ENCODE peak calls at places on chromosomes 11 and 22, in nine cellular contexts. One of them, this sample, is unnamed.
A peak's percentile ranks its signal among the peaks of the same experiment; 100 is the strongest.

GRCh38 chr11:103395612-103396011 is 286.4 kb downstream of the DYNC2H1 start:
- DNase-seq in neural progenitor cell: no peak
- DNase-seq in CD8-positive, alpha-beta T cell: no peak
- DNase-seq in endothelial cell: no peak
- DNase-seq in WTC11: no peak
- DNase-seq in PC-9: no peak
- DNase-seq in AG10803: peak; percentile 75
- DNase-seq in brain microvascular endothelial cell: peak; percentile 12
- DNase-seq in cardiac fibroblast: peak; percentile 25
- DNase-seq in this sample: no peak

GRCh38 chr22:19942886-19943664 is 1.5 kb upstream of the TXNRD2 start:
- DNase-seq in endothelial cell: no peak
- DNase-seq in PC-9: no peak
- DNase-seq in cardiac fibroblast: peak; percentile 87
- DNase-seq in AG10803: peak; percentile 92
- DNase-seq in neural progenitor cell: peak; percentile 40
- DNase-seq in WTC11: no peak
- DNase-seq in CD8-positive, alpha-beta T cell: no peak
- DNase-seq in brain microvascular endothelial cell: peak; percentile 87
- DNase-seq in this sample: no peak

GRCh38 chr11:69919659-69920499 is 100.7 kb upstream of the FGF3 start:
- DNase-seq in brain microvascular endothelial cell: no peak
- DNase-seq in endothelial cell: no peak
- DNase-seq in AG10803: no peak
- DNase-seq in PC-9: no peak
- DNase-seq in WTC11: peak; percentile 5
- DNase-seq in neural progenitor cell: no peak
- DNase-seq in CD8-positive, alpha-beta T cell: no peak
- DNase-seq in cardiac fibroblast: no peak
- DNase-seq in this sample: no peak

GRCh38 chr11:128695539-128696221 is 1.8 kb downstream of the FLI1 start:
- DNase-seq in neural progenitor cell: no peak
- DNase-seq in AG10803: no peak
- DNase-seq in brain microvascular endothelial cell: no peak
- DNase-seq in CD8-positive, alpha-beta T cell: no peak
- DNase-seq in cardiac fibroblast: peak; percentile 62
- DNase-seq in WTC11: no peak
- DNase-seq in PC-9: no peak
- DNase-seq in endothelial cell: no peak
- DNase-seq in this sample: no peak

GRCh38 chr11:62665630-62666258 is 632 bp downstream of the CSKMT start:
- DNase-seq in AG10803: peak; percentile 65
- DNase-seq in PC-9: peak; percentile 42
- DNase-seq in endothelial cell: peak; percentile 52
- DNase-seq in cardiac fibroblast: peak; percentile 75
- DNase-seq in WTC11: peak; percentile 31
- DNase-seq in neural progenitor cell: peak; percentile 73
- DNase-seq in brain microvascular endothelial cell: peak; percentile 52
- DNase-seq in CD8-positive, alpha-beta T cell: peak; percentile 36
- DNase-seq in this sample: no peak

GRCh38 chr22:45757068-45757467 is 85.4 kb downstream of the ATXN10 start:
- DNase-seq in CD8-positive, alpha-beta T cell: no peak
- DNase-seq in PC-9: no peak
- DNase-seq in neural progenitor cell: peak; percentile 89
- DNase-seq in WTC11: peak; percentile 83
- DNase-seq in cardiac fibroblast: peak; percentile 69
- DNase-seq in AG10803: peak; percentile 60
- DNase-seq in endothelial cell: no peak
- DNase-seq in brain microvascular endothelial cell: no peak
- DNase-seq in this sample: no peak

GRCh38 chr11:134277176-134278001 is 1.2 kb downstream of the GLB1L3 start:
- DNase-seq in neural progenitor cell: peak; percentile 50
- DNase-seq in cardiac fibroblast: no peak
- DNase-seq in AG10803: no peak
- DNase-seq in WTC11: peak; percentile 53
- DNase-seq in brain microvascular endothelial cell: no peak
- DNase-seq in endothelial cell: peak; percentile 33
- DNase-seq in CD8-positive, alpha-beta T cell: no peak
- DNase-seq in PC-9: no peak
- DNase-seq in this sample: no peak

GRCh38 chr11:19161651-19162050 is 40.1 kb downstream of the CSRP3 start:
- DNase-seq in WTC11: no peak
- DNase-seq in neural progenitor cell: no peak
- DNase-seq in endothelial cell: no peak
- DNase-seq in cardiac fibroblast: no peak
- DNase-seq in CD8-positive, alpha-beta T cell: no peak
- DNase-seq in AG10803: no peak
- DNase-seq in brain microvascular endothelial cell: no peak
- DNase-seq in PC-9: no peak
- DNase-seq in this sample: no peak

GRCh38 chr22:36423461-36424404 is 36.0 kb upstream of the MYH9 start:
- DNase-seq in PC-9: no peak
- DNase-seq in neural progenitor cell: no peak
- DNase-seq in cardiac fibroblast: peak; percentile 61
- DNase-seq in CD8-positive, alpha-beta T cell: no peak
- DNase-seq in endothelial cell: no peak
- DNase-seq in WTC11: no peak
- DNase-seq in AG10803: peak; percentile 73
- DNase-seq in brain microvascular endothelial cell: peak; percentile 51
- DNase-seq in this sample: no peak

GRCh38 chr22:44894782-44895181 is 115.0 kb downstream of the PHF21B start:
- DNase-seq in brain microvascular endothelial cell: no peak
- DNase-seq in neural progenitor cell: no peak
- DNase-seq in PC-9: no peak
- DNase-seq in CD8-positive, alpha-beta T cell: no peak
- DNase-seq in WTC11: no peak
- DNase-seq in AG10803: no peak
- DNase-seq in cardiac fibroblast: no peak
- DNase-seq in endothelial cell: no peak
- DNase-seq in this sample: no peak

GRCh38 chr11:46489668-46490560 is 98.3 kb upstream of the CHRM4 start:
- DNase-seq in cardiac fibroblast: peak; percentile 69
- DNase-seq in AG10803: peak; percentile 43
- DNase-seq in PC-9: peak; percentile 23
- DNase-seq in brain microvascular endothelial cell: peak; percentile 55
- DNase-seq in WTC11: peak; percentile 43
- DNase-seq in CD8-positive, alpha-beta T cell: no peak
- DNase-seq in endothelial cell: peak; percentile 44
- DNase-seq in neural progenitor cell: peak; percentile 55
- DNase-seq in this sample: no peak
- TF ChIP-seq CTCF in cardiac fibroblast: peak; percentile 72
- TF ChIP-seq CTCF in AG10803: peak; percentile 58
- TF ChIP-seq CTCF in PC-9: peak; percentile 71
- TF ChIP-seq CTCF in brain microvascular endothelial cell: peak; percentile 82
- TF ChIP-seq CTCF in WTC11: peak; percentile 41
- TF ChIP-seq CTCF in CD8-positive, alpha-beta T cell: peak; percentile 61
- TF ChIP-seq CTCF in endothelial cell: peak; percentile 28
- TF ChIP-seq CTCF in neural progenitor cell: peak; percentile 66
- TF ChIP-seq CTCF in this sample: peak; percentile 66

DNA sequence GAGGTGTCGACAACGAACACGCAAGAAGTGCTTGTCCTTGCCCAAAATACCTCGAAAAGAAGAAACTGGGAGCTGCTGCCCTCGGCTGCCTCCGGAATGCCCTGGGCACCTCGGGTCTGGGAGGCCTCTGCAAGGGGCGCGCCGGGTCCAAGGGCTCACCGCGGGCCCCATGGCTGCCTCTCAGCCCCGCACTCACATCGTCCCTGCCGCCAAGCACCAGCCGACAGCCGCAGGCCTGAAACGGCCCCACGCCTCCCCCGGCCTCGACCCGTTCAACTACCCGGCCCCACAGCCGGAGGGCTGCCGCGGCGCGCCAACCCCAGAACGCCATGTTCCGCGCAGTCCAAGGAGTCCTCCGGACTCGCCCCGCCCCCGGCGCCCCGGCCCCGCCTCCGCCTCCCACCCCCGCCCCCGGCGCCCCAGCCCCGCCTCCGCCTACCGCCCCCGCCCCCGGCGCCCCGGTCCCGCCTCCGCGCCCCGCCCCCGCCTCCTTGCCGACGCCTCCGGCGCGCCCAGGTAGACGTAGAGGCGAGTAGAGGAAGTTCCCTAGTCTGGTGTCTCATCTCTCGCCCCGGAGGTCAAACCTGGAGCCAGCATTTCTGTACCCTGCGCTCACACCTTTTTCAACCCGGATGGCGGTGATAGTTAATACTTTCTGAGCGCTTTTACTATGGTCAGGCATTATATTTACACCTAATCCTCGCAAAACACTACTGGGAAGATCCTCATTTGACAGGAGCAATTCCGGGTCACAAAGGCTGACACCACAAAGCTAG is at the start of gene SIRT3:
- DNase-seq in cardiac fibroblast: peak; percentile 82
- DNase-seq in AG10803: peak; percentile 70
- DNase-seq in PC-9: peak; percentile 84
- DNase-seq in brain microvascular endothelial cell: peak; percentile 60
- DNase-seq in endothelial cell: peak; percentile 79
- DNase-seq in CD8-positive, alpha-beta T cell: peak; percentile 73
- DNase-seq in neural progenitor cell: peak; percentile 93
- DNase-seq in WTC11: peak; percentile 81
- DNase-seq in this sample: peak; percentile 67
- TF ChIP-seq CTCF in cardiac fibroblast: no peak
- TF ChIP-seq CTCF in AG10803: peak; percentile 13
- TF ChIP-seq CTCF in PC-9: no peak
- TF ChIP-seq CTCF in brain microvascular endothelial cell: peak; percentile 6
- TF ChIP-seq CTCF in endothelial cell: no peak
- TF ChIP-seq CTCF in CD8-positive, alpha-beta T cell: no peak
- TF ChIP-seq CTCF in neural progenitor cell: peak; percentile 32
- TF ChIP-seq CTCF in WTC11: no peak
- TF ChIP-seq CTCF in this sample: peak; percentile 39

DNA sequence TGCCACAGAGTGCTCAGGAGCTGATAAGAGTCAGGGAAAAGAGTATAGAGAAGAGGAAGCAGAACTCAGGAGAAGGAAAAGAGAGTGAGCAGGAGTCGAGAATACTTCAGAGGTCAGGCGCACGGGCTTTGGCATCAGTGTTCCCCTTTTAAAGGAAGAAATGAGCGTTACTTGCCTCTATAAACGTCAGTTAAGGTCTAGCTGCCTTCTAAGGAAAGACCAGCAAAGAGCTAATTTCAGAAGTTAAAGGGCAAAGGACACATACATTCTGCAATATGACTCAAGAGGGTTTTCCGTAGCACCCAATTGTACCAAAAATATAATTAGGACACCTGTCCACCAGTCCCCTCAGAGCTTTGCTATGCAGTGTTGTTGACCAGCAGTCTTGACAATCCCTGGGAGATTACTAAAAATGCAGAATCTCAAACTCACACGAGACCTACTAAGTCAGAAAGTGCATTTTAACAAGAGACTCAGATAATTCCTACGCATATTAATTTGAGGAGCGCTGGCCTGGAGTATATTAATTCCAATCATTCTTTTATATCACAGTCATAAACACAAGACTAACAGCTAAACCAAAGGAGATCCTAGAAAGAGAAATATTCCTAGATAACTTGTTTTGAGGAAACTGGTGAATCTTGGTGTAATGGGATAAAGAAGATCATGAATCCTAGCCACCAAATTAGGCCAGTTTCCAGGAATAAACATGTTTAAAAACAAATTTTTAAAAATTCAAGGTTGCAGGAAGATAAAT is 249.0 kb downstream of the CADM1 start:
- DNase-seq in WTC11: no peak
- DNase-seq in endothelial cell: no peak
- DNase-seq in brain microvascular endothelial cell: no peak
- DNase-seq in CD8-positive, alpha-beta T cell: no peak
- DNase-seq in cardiac fibroblast: no peak
- DNase-seq in PC-9: no peak
- DNase-seq in neural progenitor cell: no peak
- DNase-seq in AG10803: no peak
- DNase-seq in this sample: no peak
- TF ChIP-seq CTCF in WTC11: no peak
- TF ChIP-seq CTCF in endothelial cell: no peak
- TF ChIP-seq CTCF in brain microvascular endothelial cell: no peak
- TF ChIP-seq CTCF in CD8-positive, alpha-beta T cell: no peak
- TF ChIP-seq CTCF in cardiac fibroblast: no peak
- TF ChIP-seq CTCF in PC-9: no peak
- TF ChIP-seq CTCF in neural progenitor cell: no peak
- TF ChIP-seq CTCF in AG10803: no peak
- TF ChIP-seq CTCF in this sample: no peak

GRCh38 chr22:17890245-17890671 is 116.0 kb upstream of the BID start:
- DNase-seq in neural progenitor cell: no peak
- DNase-seq in endothelial cell: no peak
- DNase-seq in WTC11: no peak
- DNase-seq in CD8-positive, alpha-beta T cell: no peak
- DNase-seq in brain microvascular endothelial cell: no peak
- DNase-seq in AG10803: no peak
- DNase-seq in cardiac fibroblast: no peak
- DNase-seq in PC-9: no peak
- DNase-seq in this sample: no peak

GRCh38 chr22:17893900-17894299 is 119.6 kb upstream of the BID start:
- DNase-seq in cardiac fibroblast: no peak
- DNase-seq in AG10803: no peak
- DNase-seq in endothelial cell: no peak
- DNase-seq in PC-9: no peak
- DNase-seq in CD8-positive, alpha-beta T cell: no peak
- DNase-seq in neural progenitor cell: no peak
- DNase-seq in WTC11: no peak
- DNase-seq in brain microvascular endothelial cell: no peak
- DNase-seq in this sample: no peak

GRCh38 chr22:17888855-17889254 is 114.6 kb upstream of the BID start:
- DNase-seq in endothelial cell: peak; percentile 49
- DNase-seq in cardiac fibroblast: peak; percentile 48
- DNase-seq in brain microvascular endothelial cell: peak; percentile 16
- DNase-seq in PC-9: no peak
- DNase-seq in WTC11: peak; percentile 64
- DNase-seq in CD8-positive, alpha-beta T cell: no peak
- DNase-seq in neural progenitor cell: peak; percentile 69
- DNase-seq in AG10803: peak; percentile 16
- DNase-seq in this sample: no peak

GRCh38 chr22:17890892-17891291 is 116.6 kb upstream of the BID start:
- DNase-seq in AG10803: no peak
- DNase-seq in endothelial cell: no peak
- DNase-seq in neural progenitor cell: no peak
- DNase-seq in brain microvascular endothelial cell: no peak
- DNase-seq in CD8-positive, alpha-beta T cell: no peak
- DNase-seq in cardiac fibroblast: no peak
- DNase-seq in PC-9: no peak
- DNase-seq in WTC11: no peak
- DNase-seq in this sample: no peak

DNA sequence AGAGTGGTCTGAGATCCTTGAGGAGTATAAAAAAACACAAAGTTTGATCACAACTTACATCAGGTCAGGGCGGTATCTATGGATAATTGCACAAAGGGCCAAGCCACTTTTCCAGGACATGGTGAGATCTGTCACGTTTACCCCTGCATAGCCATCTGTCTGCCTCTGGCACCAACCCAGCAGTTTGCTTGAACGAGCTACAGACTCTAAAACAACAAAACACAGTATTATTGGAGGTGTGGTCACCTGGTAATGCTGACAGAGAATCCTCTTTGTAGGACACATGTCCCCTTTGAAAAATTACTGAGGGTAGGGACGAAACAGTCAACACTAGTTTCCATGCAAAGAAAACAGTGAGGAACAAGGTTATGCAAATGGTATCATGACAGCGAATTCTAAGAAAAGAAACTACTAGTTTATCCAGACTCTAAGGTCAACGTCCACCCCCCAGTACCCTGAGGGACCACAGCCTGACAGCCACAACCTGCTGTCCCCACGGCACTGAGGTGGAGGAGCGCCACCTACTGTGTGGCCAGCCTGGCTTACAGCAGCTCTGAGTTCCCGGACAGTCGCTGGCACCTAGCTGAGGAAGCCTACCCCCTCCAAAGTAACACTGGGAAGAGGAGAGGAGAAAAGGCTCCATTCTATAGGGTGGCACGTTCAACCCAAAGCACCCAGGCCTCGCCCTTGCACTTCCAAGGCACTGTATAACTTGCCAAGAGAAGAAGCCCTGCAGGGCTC is 117.3 kb upstream of the BID start:
- DNase-seq in brain microvascular endothelial cell: no peak
- DNase-seq in endothelial cell: peak; percentile 36
- DNase-seq in neural progenitor cell: peak; percentile 56
- DNase-seq in PC-9: no peak
- DNase-seq in AG10803: no peak
- DNase-seq in WTC11: peak; percentile 63
- DNase-seq in cardiac fibroblast: no peak
- DNase-seq in CD8-positive, alpha-beta T cell: no peak
- DNase-seq in this sample: no peak
- TF ChIP-seq CTCF in brain microvascular endothelial cell: peak; percentile 62
- TF ChIP-seq CTCF in endothelial cell: no peak
- TF ChIP-seq CTCF in neural progenitor cell: peak; percentile 60
- TF ChIP-seq CTCF in PC-9: no peak
- TF ChIP-seq CTCF in AG10803: peak; percentile 21
- TF ChIP-seq CTCF in WTC11: no peak
- TF ChIP-seq CTCF in cardiac fibroblast: peak; percentile 47
- TF ChIP-seq CTCF in CD8-positive, alpha-beta T cell: no peak
- TF ChIP-seq CTCF in this sample: peak; percentile 33

This sample was measured in progenitor cell of endocrine pancreas.